ENCODE peak calls at places on chromosomes 6 and 20, in nine cellular contexts. D is osteocyte; Z is fibroblast of villous mesenchyme; X is GM13976; A is GM13977; W is lower leg skin; L is AG09309; S is CD8-positive, alpha-beta T cell; P is nephron progenitor cell. C is an unnamed sample.

GRCh38 chr6:168852336-168852884 is 401.2 kb downstream of the THBS2 start:
- DNase-seq in D (no peak), Z (no peak), X (no peak), A (no peak), W (no peak), L (no peak), S (no peak), P (no peak), C (no peak)

GRCh38 chr20:49989234-49990065 is 6.7 kb downstream of the SNAI1 start:
- DNase-seq in D (no peak), Z (peak; percentile 87), X (no peak), A (no peak), W (peak; percentile 59), L (peak; percentile 66), S (no peak), P (peak; percentile 62), C (peak; percentile 83)

GRCh38 chr20:21682576-21682975 is 22.9 kb upstream of the PAX1 start:
- DNase-seq in D (no peak), Z (no peak), X (no peak), A (no peak), W (peak; percentile 43), L (no peak), S (no peak), P (no peak), C (no peak)

GRCh38 chr6:125640441-125641150 is 108.8 kb upstream of the HEY2 start:
- DNase-seq in D (no peak), Z (no peak), X (no peak), A (no peak), W (no peak), L (no peak), S (no peak), P (no peak), C (no peak)

GRCh38 chr6:93341900-93342613 is 77.3 kb downstream of the EPHA7 start:
- DNase-seq in D (no peak), Z (no peak), X (no peak), A (no peak), W (no peak), L (no peak), S (no peak), P (peak; percentile 3), C (no peak)

GRCh38 chr6:143708889-143709288 is 31.1 kb downstream of the PHACTR2 start:
- DNase-seq in D (no peak), Z (no peak), X (no peak), A (no peak), W (no peak), L (no peak), S (no peak), P (no peak), C (no peak)

GRCh38 chr6:88031550-88031949 is 16.1 kb upstream of the SPACA1 start:
- DNase-seq in D (no peak), Z (no peak), X (no peak), A (no peak), W (no peak), L (no peak), S (no peak), P (no peak), C (no peak)

GRCh38 chr6:50113114-50113857 is 63.6 kb upstream of the DEFB112 start:
- DNase-seq in D (no peak), Z (no peak), X (no peak), A (no peak), W (no peak), L (no peak), S (no peak), P (no peak), C (no peak)

GRCh38 chr20:43940518-43941225 is 26.0 kb downstream of the TOX2 start:
- DNase-seq in D (no peak), Z (no peak), X (no peak), A (no peak), W (no peak), L (no peak), S (no peak), P (no peak), C (no peak)

GRCh38 chr6:138031417-138031816 is 75.8 kb downstream of the PERP start:
- DNase-seq in D (no peak), Z (no peak), X (no peak), A (no peak), W (no peak), L (no peak), S (no peak), P (no peak), C (no peak)

GRCh38 chr6:16256781-16257180 is 18.4 kb downstream of the GMPR start:
- DNase-seq in D (no peak), Z (peak; percentile 32), X (no peak), A (no peak), W (no peak), L (no peak), S (no peak), P (no peak), C (no peak)

GRCh38 chr20:7790189-7790588 is 150.1 kb downstream of the HAO1 start:
- DNase-seq in D (no peak), Z (no peak), X (no peak), A (no peak), W (no peak), L (no peak), S (no peak), P (no peak), C (peak; percentile 8)

GRCh38 chr20:31677553-31678260 is 40.0 kb downstream of the COX4I2 start:
- DNase-seq in D (no peak), Z (no peak), X (no peak), A (no peak), W (no peak), L (no peak), S (no peak), P (no peak), C (no peak)

GRCh38 chr6:106103728-106104109 is 17.6 kb downstream of the PRDM1 start:
- DNase-seq in D (no peak), Z (no peak), X (peak; percentile 39), A (peak; percentile 41), W (no peak), L (no peak), S (peak; percentile 45), P (no peak), C (no peak)

GRCh38 chr20:44596010-44596409 is 13.6 kb downstream of the PKIG start:
- DNase-seq in D (no peak), Z (no peak), X (no peak), A (no peak), W (no peak), L (no peak), S (no peak), P (no peak), C (no peak)

GRCh38 chr6:39377530-39377929 is 55.0 kb upstream of the KCNK16 start:
- DNase-seq in D (peak; percentile 90), Z (peak; percentile 45), X (peak; percentile 47), A (peak; percentile 52), W (peak; percentile 48), L (peak; percentile 55), S (no peak), P (peak; percentile 67), C (peak; percentile 65)
- TF ChIP-seq CTCF in D (peak; percentile 90), Z (peak; percentile 39), X (peak; percentile 53), A (peak; percentile 66), W (no peak), L (peak; percentile 91), S (no peak), P (peak; percentile 67), C (peak; percentile 91)

GRCh38 chr6:162613310-162613709 is 114.3 kb downstream of the PRKN start:
- DNase-seq in D (no peak), Z (no peak), X (no peak), A (no peak), W (no peak), L (no peak), S (no peak), P (no peak), C (no peak)

GRCh38 chr6:162615016-162615717 is 112.4 kb downstream of the PRKN start:
- DNase-seq in D (no peak), Z (peak; percentile 36), X (no peak), A (no peak), W (no peak), L (no peak), S (no peak), P (no peak), C (no peak)

GRCh38 chr6:162618463-162619002 is 109.0 kb downstream of the PRKN start:
- DNase-seq in D (no peak), Z (no peak), X (no peak), A (no peak), W (no peak), L (no peak), S (no peak), P (no peak), C (no peak)

GRCh38 chr6:162610351-162610750 is 117.2 kb downstream of the PRKN start:
- DNase-seq in D (no peak), Z (no peak), X (no peak), A (no peak), W (no peak), L (no peak), S (no peak), P (no peak), C (no peak)

GRCh38 chr6:162612613-162613012 is 115.0 kb downstream of the PRKN start:
- DNase-seq in D (no peak), Z (no peak), X (no peak), A (no peak), W (no peak), L (no peak), S (no peak), P (no peak), C (no peak)
- TF ChIP-seq CTCF in D (no peak), Z (no peak), X (no peak), A (no peak), W (no peak), L (no peak), S (no peak), P (no peak), C (no peak)

DNA sequence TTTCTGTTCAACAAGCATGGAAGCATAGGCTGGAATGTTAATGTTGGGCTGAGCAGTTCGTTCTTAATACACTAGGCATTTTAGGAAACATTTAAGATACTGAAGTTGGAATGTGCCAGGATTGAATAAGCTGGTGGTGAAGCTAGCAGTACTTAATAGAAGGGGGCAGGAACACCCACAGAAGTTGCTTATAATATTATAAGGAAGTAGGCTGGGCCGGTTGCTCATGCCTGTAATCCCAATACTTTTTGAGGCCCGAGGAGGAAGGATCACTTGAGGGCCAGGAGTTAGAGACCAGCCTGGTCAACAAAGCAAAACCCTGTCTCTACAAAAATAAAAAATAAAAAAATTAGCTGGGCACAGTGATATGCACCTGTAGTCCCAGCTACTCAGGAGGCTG is 12.5 kb downstream of the NUS1 start:
- DNase-seq in D (no peak), Z (no peak), X (no peak), A (no peak), W (no peak), L (no peak), S (no peak), P (no peak), C (no peak)
- TF ChIP-seq CTCF in D (no peak), Z (no peak), X (no peak), A (no peak), W (no peak), L (no peak), S (no peak), P (no peak), C (no peak)

DNA sequence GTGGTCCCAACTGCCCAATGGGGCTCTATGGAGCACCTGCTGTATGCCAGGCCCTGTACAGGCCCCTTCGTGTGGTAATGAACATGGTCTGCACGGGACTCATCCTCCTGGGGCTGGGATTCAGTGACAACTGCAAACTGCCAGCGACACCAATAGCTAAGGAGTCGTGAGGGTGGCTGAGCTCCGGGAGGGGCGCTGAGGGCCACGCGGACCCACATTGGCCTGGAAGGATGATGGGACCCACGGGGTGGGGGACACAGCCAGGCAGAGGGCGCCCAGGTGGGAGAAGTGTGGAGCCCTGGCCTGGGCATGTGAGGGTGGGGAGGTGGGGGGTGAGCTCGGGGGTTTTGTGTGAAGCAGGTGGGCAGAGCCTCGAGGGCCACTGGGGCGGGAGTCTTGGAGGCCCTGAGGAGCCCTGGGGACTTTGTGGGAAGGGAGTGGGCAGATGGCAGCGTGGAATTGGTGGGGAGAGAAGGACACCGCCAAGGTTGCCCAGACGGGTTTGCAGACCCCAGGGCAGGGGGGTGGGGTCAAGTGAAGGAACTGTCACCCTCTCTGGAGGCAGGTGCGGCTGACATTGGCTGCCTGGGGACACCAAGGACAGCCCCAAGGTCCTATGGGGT is 22.5 kb downstream of the GATA5 start:
- DNase-seq in D (no peak), Z (no peak), X (no peak), A (no peak), W (no peak), L (no peak), S (no peak), P (no peak), C (no peak)
- TF ChIP-seq CTCF in D (no peak), Z (no peak), X (no peak), A (no peak), W (no peak), L (no peak), S (no peak), P (no peak), C (no peak)

C was measured in AG09319.